ENCODE peak calls at places on chromosomes 13 and 19, in five cellular contexts. B is H9, C is fibroblast of lung, H is uterus, G is endothelial cell of umbilical vein. X is an unnamed sample.

GRCh38 chr19:56174550-56174949 is 1.3 kb upstream of the GALP start:
- DNase-seq in B (no peak), C (no peak), H (no peak), G (no peak), X (no peak)

GRCh38 chr19:47790398-47790814 is 11.9 kb downstream of the SELENOW start:
- DNase-seq in B (peak; percentile 98), C (peak; percentile 62), H (peak; percentile 75), G (peak; percentile 64), X (peak; percentile 68)

GRCh38 chr19:34128558-34129250 is 43.6 kb upstream of the LSM14A start:
- DNase-seq in B (no peak), C (no peak), H (no peak), G (no peak), X (no peak)

GRCh38 chr19:46766569-46767317 is 20.5 kb upstream of the STRN4 start:
- DNase-seq in B (peak; percentile 78), C (no peak), H (no peak), G (peak; percentile 27), X (no peak)

GRCh38 chr19:35044317-35045117 is 3.0 kb downstream of the HPN start:
- DNase-seq in B (peak; percentile 75), C (peak; percentile 58), H (peak; percentile 50), G (peak; percentile 65), X (no peak)

GRCh38 chr19:6737873-6738725 is 719 bp upstream of the GPR108 start:
- DNase-seq in B (peak; percentile 86), C (peak; percentile 84), H (peak; percentile 94), G (peak; percentile 77), X (peak; percentile 88)

GRCh38 chr13:50700664-50701266 is 142.7 kb downstream of the DLEU7 start:
- DNase-seq in B (no peak), C (no peak), H (no peak), G (no peak), X (no peak)

GRCh38 chr13:104357672-104358314 is 1291.6 kb upstream of the SLC10A2 start:
- DNase-seq in B (no peak), C (no peak), H (no peak), G (no peak), X (no peak)

GRCh38 chr19:51493776-51494175 is 7.8 kb downstream of the SIGLEC12 start:
- DNase-seq in B (no peak), C (no peak), H (no peak), G (no peak), X (no peak)

GRCh38 chr13:35472308-35473008 is 4.0 kb downstream of the MAB21L1 start:
- DNase-seq in B (no peak), C (no peak), H (no peak), G (no peak), X (no peak)

GRCh38 chr19:10808937-10809655 is 26.9 kb downstream of the TMED1 start:
- DNase-seq in B (no peak), C (peak; percentile 19), H (no peak), G (no peak), X (peak; percentile 54)

GRCh38 chr19:29525901-29526729 is at the start of gene VSTM2B:
- DNase-seq in B (no peak), C (no peak), H (no peak), G (no peak), X (no peak)

GRCh38 chr19:28468701-28469459 is 744.1 kb downstream of the UQCRFS1 start:
- DNase-seq in B (peak; percentile 73), C (no peak), H (no peak), G (no peak), X (peak; percentile 31)

GRCh38 chr19:14048439-14049153 is 13.3 kb downstream of the PALM3 start:
- DNase-seq in B (peak; percentile 85), C (no peak), H (no peak), G (peak; percentile 35), X (peak; percentile 16)

GRCh38 chr19:14073232-14073924 is 792 bp downstream of the MISP3 start:
- DNase-seq in B (peak; percentile 73), C (peak; percentile 78), H (peak; percentile 69), G (peak; percentile 59), X (peak; percentile 59)

GRCh38 chr13:29817604-29818378 is 32.6 kb downstream of the UBL3 start:
- DNase-seq in B (no peak), C (no peak), H (no peak), G (peak; percentile 24), X (no peak)

GRCh38 chr19:13764101-13764807 is at the start of gene MRI1:
- DNase-seq in B (peak; percentile 48), C (peak; percentile 72), H (peak; percentile 91), G (peak; percentile 70), X (no peak)

GRCh38 chr19:49387936-49388372 is at the start of gene KASH5:
- DNase-seq in B (no peak), C (peak; percentile 52), H (peak; percentile 69), G (peak; percentile 67), X (no peak)

GRCh38 chr13:31322025-31322424 is 122.2 kb downstream of the B3GLCT start:
- DNase-seq in B (no peak), C (peak; percentile 65), H (peak; percentile 35), G (no peak), X (peak; percentile 30)

GRCh38 chr13:30151398-30151797 is 156.0 kb downstream of the KATNAL1 start:
- DNase-seq in B (no peak), C (no peak), H (no peak), G (no peak), X (no peak)

GRCh38 chr19:4807188-4807587 is 15.7 kb downstream of the FEM1A start:
- DNase-seq in B (no peak), C (no peak), H (no peak), G (no peak), X (no peak)
- H3K27ac ChIP-seq in B (no peak overlapping the region), C (no peak overlapping the region), H (no peak overlapping the region), G (no peak overlapping the region), X (no peak overlapping the region)

GRCh38 chr19:20840371-20840770 is 64.3 kb downstream of the ZNF66 start:
- DNase-seq in B (no peak), C (no peak), H (no peak), G (no peak), X (no peak)
- H3K27ac ChIP-seq in B (no peak overlapping the region), C (no peak overlapping the region), H (no peak overlapping the region), G (no peak overlapping the region), X (no peak overlapping the region)

GRCh38 chr19:18046066-18046718 is 38.2 kb downstream of the ARRDC2 start:
- DNase-seq in B (no peak), C (peak; percentile 50), H (no peak), G (no peak), X (peak; percentile 59)

GRCh38 chr19:18045307-18046013 is 37.5 kb downstream of the ARRDC2 start:
- DNase-seq in B (no peak), C (no peak), H (no peak), G (no peak), X (no peak)

GRCh38 chr19:18049390-18049789 is 37.3 kb downstream of the IL12RB1 start:
- DNase-seq in B (no peak), C (peak; percentile 52), H (peak; percentile 73), G (peak; percentile 29), X (peak; percentile 38)

GRCh38 chr19:18041054-18041453 is 33.1 kb downstream of the ARRDC2 start:
- DNase-seq in B (no peak), C (no peak), H (no peak), G (no peak), X (no peak)

GRCh38 chr19:18044825-18045304 is 36.9 kb downstream of the ARRDC2 start:
- DNase-seq in B (peak; percentile 56), C (peak; percentile 60), H (peak; percentile 38), G (no peak), X (peak; percentile 62)
- H3K27ac ChIP-seq in B (no peak overlapping the region), C (no peak overlapping the region), H (peak overlapping the region; percentile 33), G (no peak overlapping the region), X (no peak overlapping the region)

GRCh38 chr19:31261019-31261595 is 88.1 kb downstream of the TSHZ3 start:
- DNase-seq in B (no peak), C (no peak), H (peak; percentile 18), G (no peak), X (no peak)
- H3K27ac ChIP-seq in B (no peak overlapping the region), C (no peak overlapping the region), H (peak overlapping the region; percentile 59), G (no peak overlapping the region), X (no peak overlapping the region)

DNA sequence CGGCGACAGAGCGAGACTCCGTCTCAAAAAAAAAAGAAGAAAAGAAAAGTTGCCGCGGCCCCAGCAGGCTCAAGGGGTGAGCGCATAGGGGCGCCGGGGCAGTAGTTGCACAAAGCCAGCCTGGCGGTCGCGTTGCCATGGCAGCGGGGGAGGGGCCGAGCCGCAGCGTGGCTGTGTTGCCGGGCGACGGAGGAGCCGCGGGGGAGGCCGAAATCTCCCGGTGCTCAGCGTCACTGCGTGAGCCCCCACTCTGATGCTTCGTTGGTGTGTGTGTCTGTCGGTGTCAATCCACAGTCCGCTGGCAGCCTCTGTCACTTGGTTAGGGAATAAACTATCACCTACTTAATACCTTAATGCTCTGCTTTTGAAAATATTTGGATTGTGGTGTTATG is 82.9 kb upstream of the C1QTNF9B start:
- DNase-seq in B (peak; percentile 86), C (peak; percentile 76), H (peak; percentile 91), G (peak; percentile 59), X (peak; percentile 93)
- H3K27ac ChIP-seq in B (no peak overlapping the region), C (peak overlapping the region; percentile 93), H (peak overlapping the region; percentile 60), G (peak overlapping the region; percentile 22), X (peak overlapping the region; percentile 90)

DNA sequence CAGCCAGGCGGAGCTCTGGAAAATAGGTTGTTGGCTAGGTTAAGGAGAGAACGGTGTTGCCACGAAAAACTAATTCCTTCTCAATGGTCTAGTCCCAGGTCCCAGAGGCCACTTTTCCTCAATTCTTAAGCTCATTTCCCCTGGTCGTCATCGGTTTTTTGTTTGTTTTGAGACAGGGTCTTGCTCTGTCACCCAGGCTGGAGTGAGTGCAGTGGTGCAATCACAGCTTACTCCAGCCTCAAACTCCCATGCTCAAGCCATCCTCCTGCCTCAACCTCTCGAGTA is 1.2 kb downstream of the SF3A2 start:
- DNase-seq in B (no peak), C (no peak), H (no peak), G (no peak), X (no peak)
- H3K27ac ChIP-seq in B (no peak overlapping the region), C (no peak overlapping the region), H (no peak overlapping the region), G (no peak overlapping the region), X (no peak overlapping the region)

GRCh38 chr19:18499055-18499775 is 22.7 kb downstream of the ELL start:
- DNase-seq in B (no peak), C (no peak), H (no peak), G (no peak), X (no peak)
- H3K27ac ChIP-seq in B (no peak overlapping the region), C (no peak overlapping the region), H (peak overlapping the region; percentile 35), G (no peak overlapping the region), X (no peak overlapping the region)

GRCh38 chr19:2799273-2800020 is 14.1 kb downstream of the THOP1 start:
- DNase-seq in B (no peak), C (no peak), H (no peak), G (no peak), X (no peak)
- H3K27ac ChIP-seq in B (no peak overlapping the region), C (no peak overlapping the region), H (no peak overlapping the region), G (no peak overlapping the region), X (no peak overlapping the region)

GRCh38 chr19:44356383-44357111 is at the start of gene ZNF112:
- DNase-seq in B (peak; percentile 96), C (peak; percentile 92), H (peak; percentile 83), G (peak; percentile 93), X (peak; percentile 90)
- H3K27ac ChIP-seq in B (no peak within 1 kb of the TSS), C (peak within 1 kb of the TSS; percentile 46), H (peak within 1 kb of the TSS; percentile 76), G (no peak within 1 kb of the TSS), X (no peak within 1 kb of the TSS)